ENCODE peak calls at places on chromosome 12, in five cellular contexts. Y, K, W, G and S are unnamed samples.

GRCh38 chr12:112013601-112014402 is 576 bp downstream of the ERP29 start:
- DNase-seq in G (peak; percentile 92), W (peak; percentile 90), K (peak; percentile 78), Y (peak; percentile 70), S (no peak)

GRCh38 chr12:26298785-26299621 is 103.6 kb downstream of the SSPN start:
- DNase-seq in G (peak; percentile 92), W (peak; percentile 76), Y (peak; percentile 21), K (no peak), S (no peak)

GRCh38 chr12:100128509-100128908 is 14.2 kb downstream of the BLTP3B start:
- DNase-seq in K (no peak), W (no peak), G (peak; percentile 78), Y (no peak), S (no peak)

GRCh38 chr12:80939231-80939950 is 1.7 kb upstream of the LIN7A start:
- DNase-seq in Y (no peak), K (no peak), G (peak; percentile 78), W (no peak), S (no peak)

GRCh38 chr12:57323402-57323801 is 72.4 kb upstream of the STAC3 start:
- DNase-seq in Y (no peak), G (no peak), K (no peak), W (no peak), S (no peak)

GRCh38 chr12:9064815-9065606 is 50.7 kb downstream of the A2M start:
- DNase-seq in W (peak; percentile 69), Y (no peak), K (peak; percentile 14), G (no peak), S (no peak)

GRCh38 chr12:89977356-89978185 is 268.9 kb upstream of the ATP2B1 start:
- DNase-seq in W (no peak), K (no peak), Y (no peak), G (no peak), S (no peak)

GRCh38 chr12:56150563-56150962 is 1.8 kb upstream of the MYL6B start:
- DNase-seq in Y (no peak), G (peak; percentile 77), K (no peak), W (peak; percentile 41), S (no peak)